ENCODE peak calls at places on chromosomes 2 and 18, in seven cellular contexts. One of them, this sample, is unnamed.

GRCh38 chr18:59219672-59220163 is at the start of gene GRP:
- DNase-seq in astrocyte of the spinal cord: no peak
- DNase-seq in transverse colon: no peak
- DNase-seq in CD4-positive, alpha-beta memory T cell: no peak
- DNase-seq in anterior cingulate cortex: no peak
- DNase-seq in C1 segment of cervical spinal cord: no peak
- DNase-seq in left cardiac atrium: no peak
- DNase-seq in this sample: no peak

GRCh38 chr2:67243919-67244318 is 153.2 kb upstream of the ETAA1 start:
- DNase-seq in C1 segment of cervical spinal cord: no peak
- DNase-seq in anterior cingulate cortex: no peak
- DNase-seq in CD4-positive, alpha-beta memory T cell: no peak
- DNase-seq in transverse colon: no peak
- DNase-seq in astrocyte of the spinal cord: no peak
- DNase-seq in left cardiac atrium: no peak
- DNase-seq in this sample: no peak

GRCh38 chr2:112582314-112582746 is 2.1 kb upstream of the CHCHD5 start:
- DNase-seq in CD4-positive, alpha-beta memory T cell: peak
- DNase-seq in anterior cingulate cortex: no peak
- DNase-seq in left cardiac atrium: no peak
- DNase-seq in C1 segment of cervical spinal cord: no peak
- DNase-seq in transverse colon: no peak
- DNase-seq in astrocyte of the spinal cord: peak
- DNase-seq in this sample: no peak

GRCh38 chr18:38460657-38461056 is 895.1 kb upstream of the CELF4 start:
- DNase-seq in C1 segment of cervical spinal cord: no peak
- DNase-seq in astrocyte of the spinal cord: no peak
- DNase-seq in anterior cingulate cortex: no peak
- DNase-seq in transverse colon: no peak
- DNase-seq in CD4-positive, alpha-beta memory T cell: no peak
- DNase-seq in left cardiac atrium: peak
- DNase-seq in this sample: no peak

GRCh38 chr18:11963991-11964484 is 17.3 kb upstream of the IMPA2 start:
- DNase-seq in astrocyte of the spinal cord: peak
- DNase-seq in CD4-positive, alpha-beta memory T cell: no peak
- DNase-seq in C1 segment of cervical spinal cord: no peak
- DNase-seq in anterior cingulate cortex: no peak
- DNase-seq in transverse colon: no peak
- DNase-seq in left cardiac atrium: no peak
- DNase-seq in this sample: no peak

GRCh38 chr18:11689972-11690570 is 1.0 kb downstream of the GNAL start:
- DNase-seq in left cardiac atrium: no peak
- DNase-seq in CD4-positive, alpha-beta memory T cell: no peak
- DNase-seq in C1 segment of cervical spinal cord: no peak
- DNase-seq in transverse colon: no peak
- DNase-seq in anterior cingulate cortex: no peak
- DNase-seq in astrocyte of the spinal cord: peak
- DNase-seq in this sample: no peak

GRCh38 chr2:564471-565181 is 112.6 kb downstream of the TMEM18 start:
- DNase-seq in astrocyte of the spinal cord: no peak
- DNase-seq in CD4-positive, alpha-beta memory T cell: no peak
- DNase-seq in transverse colon: no peak
- DNase-seq in left cardiac atrium: no peak
- DNase-seq in anterior cingulate cortex: no peak
- DNase-seq in C1 segment of cervical spinal cord: no peak
- DNase-seq in this sample: no peak

GRCh38 chr2:66105354-66105753 is 329.6 kb upstream of the MEIS1 start:
- DNase-seq in transverse colon: no peak
- DNase-seq in CD4-positive, alpha-beta memory T cell: no peak
- DNase-seq in left cardiac atrium: no peak
- DNase-seq in C1 segment of cervical spinal cord: no peak
- DNase-seq in astrocyte of the spinal cord: no peak
- DNase-seq in anterior cingulate cortex: no peak
- DNase-seq in this sample: no peak

GRCh38 chr2:17148298-17149228 is 369.7 kb downstream of the RAD51AP2 start:
- DNase-seq in C1 segment of cervical spinal cord: no peak
- DNase-seq in anterior cingulate cortex: no peak
- DNase-seq in CD4-positive, alpha-beta memory T cell: no peak
- DNase-seq in transverse colon: no peak
- DNase-seq in left cardiac atrium: peak
- DNase-seq in astrocyte of the spinal cord: peak
- DNase-seq in this sample: no peak

GRCh38 chr18:49907346-49907929 is 94.1 kb upstream of the ACAA2 start:
- DNase-seq in astrocyte of the spinal cord: peak
- DNase-seq in C1 segment of cervical spinal cord: no peak
- DNase-seq in left cardiac atrium: no peak
- DNase-seq in CD4-positive, alpha-beta memory T cell: no peak
- DNase-seq in transverse colon: no peak
- DNase-seq in anterior cingulate cortex: no peak
- DNase-seq in this sample: no peak

GRCh38 chr2:230902180-230902899 is 22.7 kb downstream of the GPR55 start:
- DNase-seq in anterior cingulate cortex: no peak
- DNase-seq in left cardiac atrium: peak
- DNase-seq in CD4-positive, alpha-beta memory T cell: peak
- DNase-seq in astrocyte of the spinal cord: peak
- DNase-seq in C1 segment of cervical spinal cord: no peak
- DNase-seq in transverse colon: peak
- DNase-seq in this sample: no peak

GRCh38 chr18:63290456-63291200 is 28.9 kb downstream of the BCL2 start:
- DNase-seq in astrocyte of the spinal cord: no peak
- DNase-seq in transverse colon: no peak
- DNase-seq in anterior cingulate cortex: no peak
- DNase-seq in left cardiac atrium: no peak
- DNase-seq in CD4-positive, alpha-beta memory T cell: peak
- DNase-seq in C1 segment of cervical spinal cord: no peak
- DNase-seq in this sample: peak

GRCh38 chr18:2994603-2995432 is 18.1 kb downstream of the LPIN2 start:
- DNase-seq in left cardiac atrium: peak
- DNase-seq in transverse colon: peak
- DNase-seq in CD4-positive, alpha-beta memory T cell: peak
- DNase-seq in anterior cingulate cortex: no peak
- DNase-seq in C1 segment of cervical spinal cord: no peak
- DNase-seq in astrocyte of the spinal cord: no peak
- DNase-seq in this sample: no peak

GRCh38 chr2:241218131-241219029 is 29.9 kb downstream of the ANO7 start:
- DNase-seq in transverse colon: peak
- DNase-seq in astrocyte of the spinal cord: no peak
- DNase-seq in C1 segment of cervical spinal cord: peak
- DNase-seq in CD4-positive, alpha-beta memory T cell: peak
- DNase-seq in left cardiac atrium: peak
- DNase-seq in anterior cingulate cortex: no peak
- DNase-seq in this sample: no peak